ENCODE peak calls at places on chromosomes 13 and 19, in five cellular contexts. Y, R, N, B and J are unnamed samples.

GRCh38 chr13:35771898-35772297 is 295.4 kb upstream of the MAB21L1 start:
- DNase-seq in R (peak), N (no peak), Y (no peak), B (no peak), J (peak)

GRCh38 chr13:108947551-108948030 is 318.2 kb downstream of the MYO16 start:
- DNase-seq in N (no peak), Y (no peak), B (no peak), R (peak), J (peak)

GRCh38 chr13:45143346-45143751 is 23.0 kb downstream of the GTF2F2 start:
- DNase-seq in N (no peak), R (no peak), Y (no peak), B (no peak), J (no peak)

GRCh38 chr13:19179916-19180315 is 1.7 kb downstream of the TUBA3C start:
- DNase-seq in Y (no peak), N (no peak), B (no peak), R (no peak), J (no peak)

GRCh38 chr19:19679176-19680073 is 10.8 kb downstream of the ZNF101 start:
- DNase-seq in R (no peak), B (no peak), N (no peak), Y (no peak), J (no peak)

GRCh38 chr19:30784850-30785459 is 412.8 kb downstream of the ZNF536 start:
- DNase-seq in B (peak), Y (no peak), N (peak), R (no peak), J (no peak)

GRCh38 chr13:20526664-20527063 is 1.0 kb upstream of the CRYL1 start:
- DNase-seq in N (no peak), B (no peak), Y (no peak), R (no peak), J (peak)

GRCh38 chr19:33275933-33276619 is 26.3 kb downstream of the CEBPA start:
- DNase-seq in B (no peak), Y (peak), N (no peak), R (no peak), J (no peak)

GRCh38 chr19:48815870-48816501 is 5.2 kb upstream of the BCAT2 start:
- DNase-seq in B (no peak), R (no peak), N (no peak), Y (no peak), J (no peak)

GRCh38 chr19:2540646-2541454 is 64.9 kb downstream of the GADD45B start:
- DNase-seq in R (peak), Y (peak), N (peak), B (peak), J (peak)

GRCh38 chr19:6847828-6848200 is 39.6 kb upstream of the ADGRE1 start:
- DNase-seq in R (no peak), N (no peak), B (no peak), Y (no peak), J (no peak)

GRCh38 chr19:6837525-6837924 is 49.9 kb upstream of the ADGRE1 start:
- DNase-seq in R (no peak), N (no peak), B (no peak), Y (no peak), J (no peak)

GRCh38 chr19:6848986-6849385 is 38.4 kb upstream of the ADGRE1 start:
- DNase-seq in Y (no peak), N (no peak), R (no peak), B (no peak), J (no peak)

GRCh38 chr19:6838062-6838655 is 49.2 kb upstream of the ADGRE1 start:
- DNase-seq in N (no peak), R (no peak), B (no peak), Y (no peak), J (no peak)

GRCh38 chr19:6842871-6843607 is 44.3 kb upstream of the ADGRE1 start:
- DNase-seq in R (no peak), B (no peak), Y (no peak), N (no peak), J (no peak)
- TF ChIP-seq CTCF in R (no peak), B (no peak), Y (no peak), N (no peak), J (no peak)

GRCh38 chr19:42942187-42942789 is 5.3 kb upstream of the PSG7 start:
- DNase-seq in R (no peak), N (peak), Y (no peak), B (no peak), J (no peak)
- TF ChIP-seq CTCF in R (peak), N (peak), Y (peak), B (no peak), J (peak)

DNA sequence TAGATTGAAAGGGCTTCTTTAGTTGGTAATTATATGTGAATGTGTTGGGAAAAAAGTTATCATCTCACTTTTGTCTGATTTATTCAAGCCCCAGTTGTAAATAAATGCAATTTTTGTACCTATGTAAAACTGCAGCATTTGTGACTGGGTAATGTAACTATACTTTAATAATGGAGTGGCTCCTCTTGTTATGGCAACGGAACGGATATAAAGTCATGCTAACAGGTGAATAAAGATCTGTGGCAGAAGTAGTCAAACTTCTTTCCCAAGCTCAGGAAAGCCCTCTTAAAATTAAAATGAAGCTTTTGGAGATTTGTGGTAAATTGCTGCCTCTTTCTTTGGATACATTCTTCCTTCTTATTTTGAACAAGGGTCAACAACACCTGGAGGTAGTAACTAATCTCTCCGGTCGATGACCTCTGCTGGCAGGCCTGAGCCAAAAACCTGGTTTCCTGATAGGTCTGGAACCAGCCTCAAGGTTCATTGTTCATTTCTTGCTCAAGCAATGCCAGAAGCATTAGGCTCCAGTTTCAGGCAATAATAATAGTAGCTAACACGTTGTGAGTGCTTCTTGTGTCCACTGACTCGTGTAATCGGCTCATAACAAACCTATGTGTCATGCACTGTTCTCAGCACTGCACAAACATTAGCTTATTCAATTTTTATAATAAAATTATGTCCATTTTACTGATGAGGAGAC is 313.4 kb upstream of the DACH1 start:
- DNase-seq in R (no peak), Y (no peak), B (no peak), N (no peak), J (no peak)
- TF ChIP-seq CTCF in R (no peak), Y (no peak), B (no peak), N (no peak), J (no peak)

GRCh38 chr13:51105046-51105445 is 6.0 kb downstream of the C13orf42 start:
- DNase-seq in R (no peak), N (no peak), Y (no peak), B (no peak), J (no peak)
- TF ChIP-seq CTCF in R (no peak), N (no peak), Y (no peak), B (no peak), J (no peak)

GRCh38 chr13:24668955-24669354 is 11.3 kb upstream of the ATP12A start:
- DNase-seq in B (no peak), R (no peak), Y (no peak), N (no peak), J (no peak)

GRCh38 chr13:24672141-24673132 is 7.8 kb upstream of the ATP12A start:
- DNase-seq in B (no peak), R (no peak), Y (no peak), N (no peak), J (no peak)

GRCh38 chr13:24670174-24670573 is 10.0 kb upstream of the ATP12A start:
- DNase-seq in Y (no peak), N (no peak), B (no peak), R (no peak), J (no peak)

GRCh38 chr13:24671367-24672117 is 8.7 kb upstream of the ATP12A start:
- DNase-seq in N (peak), Y (peak), B (no peak), R (peak), J (peak)

GRCh38 chr13:24670927-24671326 is 9.3 kb upstream of the ATP12A start:
- DNase-seq in B (no peak), Y (peak), R (no peak), N (peak), J (peak)
- TF ChIP-seq CTCF in B (no peak), Y (peak), R (no peak), N (peak), J (no peak)

DNA sequence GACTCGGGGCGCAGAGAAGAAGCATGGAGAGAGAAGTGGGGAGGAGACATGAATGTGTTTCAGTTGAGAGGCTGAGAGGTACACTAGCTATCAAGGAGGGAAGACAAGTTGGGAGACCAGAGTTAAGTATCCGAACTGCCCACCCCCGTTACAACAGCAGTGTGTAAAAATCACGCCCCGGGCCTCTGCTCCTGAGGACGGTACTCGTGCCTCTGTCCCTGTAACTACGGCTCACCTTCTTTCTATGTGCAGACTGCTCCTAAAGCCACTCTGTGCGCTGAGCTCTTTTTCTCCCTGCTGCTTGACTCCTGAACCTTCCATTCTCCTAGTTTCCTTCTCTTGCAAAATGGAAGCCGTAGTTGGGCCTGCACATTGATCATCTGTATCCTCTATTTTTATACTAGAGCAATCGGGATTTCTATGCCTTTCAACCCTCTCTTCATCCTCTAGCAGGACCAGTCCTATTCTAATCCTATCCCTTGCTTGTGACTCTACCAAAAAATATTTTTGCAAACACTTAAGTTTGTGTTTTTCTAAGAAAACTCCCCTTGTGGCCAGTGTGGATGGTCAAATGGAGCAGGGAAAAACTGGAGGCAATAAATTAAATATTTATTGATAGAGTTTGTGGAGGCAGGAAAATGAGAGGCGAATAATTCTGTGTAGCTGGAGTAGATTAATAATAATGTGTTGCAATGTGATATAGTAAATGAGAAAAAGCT is 569 bp downstream of the POLR1D start:
- DNase-seq in Y (no peak), N (no peak), B (no peak), R (no peak), J (peak)
- TF ChIP-seq CTCF in Y (no peak), N (no peak), B (no peak), R (no peak), J (peak)

GRCh38 chr13:91406619-91407018 is 8.2 kb downstream of the GPC5 start:
- DNase-seq in N (peak), Y (peak), R (peak), B (no peak), J (peak)
- TF ChIP-seq CTCF in N (peak), Y (peak), R (peak), B (peak), J (peak)

GRCh38 chr13:112748947-112749346 is 59.1 kb downstream of the ATP11A start:
- DNase-seq in B (peak), Y (no peak), N (no peak), R (no peak), J (no peak)
- TF ChIP-seq CTCF in B (no peak), Y (no peak), N (no peak), R (no peak), J (no peak)

DNA sequence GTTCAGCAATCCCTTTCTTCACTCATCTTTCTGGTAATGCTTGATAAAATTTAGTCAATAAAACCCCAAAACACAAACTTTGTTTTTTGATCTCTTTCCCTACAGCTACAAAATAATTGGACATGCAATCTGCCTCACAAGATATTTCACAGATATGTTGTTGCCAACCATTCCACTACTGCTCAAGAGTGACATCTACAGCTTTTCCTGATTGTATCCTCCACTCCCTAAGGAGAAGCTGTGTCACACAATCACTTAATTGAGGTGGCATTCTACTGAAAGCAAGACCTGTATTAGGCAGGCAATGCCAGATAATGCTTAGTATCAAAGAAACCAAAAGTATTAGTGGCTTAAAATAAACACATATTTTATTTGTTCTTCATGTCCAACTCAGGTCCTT is 1646.2 kb upstream of the SPRY2 start:
- DNase-seq in B (no peak), Y (no peak), R (no peak), N (no peak), J (no peak)
- TF ChIP-seq CTCF in B (no peak), Y (no peak), R (no peak), N (no peak), J (no peak)